ENCODE peak calls at places on chromosome 7, in ten cellular contexts. One of them, this sample, is unnamed.

GRCh38 chr7:2151235-2151634 is 81.5 kb downstream of the MAD1L1 start:
- DNase-seq in nephron progenitor cell: no peak
- DNase-seq in activated CD4-positive, alpha-beta T cell treated with anti-CD3 and anti-CD28 coated beads for 48 hours: no peak
- DNase-seq in cardiac muscle cell: no peak
- DNase-seq in activated T-helper 1 cell treated with anti-CD3 and anti-CD28 coated beads, Interleukin-2, amount 50 U/mL, for 16 hours: no peak
- DNase-seq in non-pigmented ciliary epithelial cell: no peak
- DNase-seq in NCI-H1092 treated with DMSO at 0.1 percent for 48 hours: peak
- DNase-seq in stimulated activated CD4-positive, alpha-beta T cell treated with anti-CD3 and anti-CD28 coated beads, Interleukin-2, amount 100 ng/mL, for 48 hours: no peak
- DNase-seq in activated effector memory CD4-positive, alpha-beta T cell treated with anti-CD3 and anti-CD28 coated beads, Interleukin-2, amount 50 U/mL, for 16 hours: no peak
- DNase-seq in NCI-H2081 treated with DMSO at 0.1 percent for 48 hours: no peak
- DNase-seq in this sample: no peak

GRCh38 chr7:2104107-2104710 is 128.5 kb downstream of the MAD1L1 start:
- DNase-seq in NCI-H2081 treated with DMSO at 0.1 percent for 48 hours: no peak
- DNase-seq in stimulated activated CD4-positive, alpha-beta T cell treated with anti-CD3 and anti-CD28 coated beads, Interleukin-2, amount 100 ng/mL, for 48 hours: peak
- DNase-seq in cardiac muscle cell: peak
- DNase-seq in nephron progenitor cell: peak
- DNase-seq in activated T-helper 1 cell treated with anti-CD3 and anti-CD28 coated beads, Interleukin-2, amount 50 U/mL, for 16 hours: peak
- DNase-seq in activated effector memory CD4-positive, alpha-beta T cell treated with anti-CD3 and anti-CD28 coated beads, Interleukin-2, amount 50 U/mL, for 16 hours: peak
- DNase-seq in activated CD4-positive, alpha-beta T cell treated with anti-CD3 and anti-CD28 coated beads for 48 hours: peak
- DNase-seq in non-pigmented ciliary epithelial cell: no peak
- DNase-seq in NCI-H1092 treated with DMSO at 0.1 percent for 48 hours: no peak
- DNase-seq in this sample: peak

GRCh38 chr7:157558875-157559595 is 222.2 kb downstream of the DNAJB6 start:
- DNase-seq in activated CD4-positive, alpha-beta T cell treated with anti-CD3 and anti-CD28 coated beads for 48 hours: no peak
- DNase-seq in cardiac muscle cell: no peak
- DNase-seq in nephron progenitor cell: no peak
- DNase-seq in activated effector memory CD4-positive, alpha-beta T cell treated with anti-CD3 and anti-CD28 coated beads, Interleukin-2, amount 50 U/mL, for 16 hours: peak
- DNase-seq in activated T-helper 1 cell treated with anti-CD3 and anti-CD28 coated beads, Interleukin-2, amount 50 U/mL, for 16 hours: no peak
- DNase-seq in stimulated activated CD4-positive, alpha-beta T cell treated with anti-CD3 and anti-CD28 coated beads, Interleukin-2, amount 100 ng/mL, for 48 hours: no peak
- DNase-seq in NCI-H2081 treated with DMSO at 0.1 percent for 48 hours: no peak
- DNase-seq in NCI-H1092 treated with DMSO at 0.1 percent for 48 hours: no peak
- DNase-seq in non-pigmented ciliary epithelial cell: no peak
- DNase-seq in this sample: no peak

GRCh38 chr7:105224884-105225651 is 163.7 kb downstream of the SRPK2 start:
- DNase-seq in cardiac muscle cell: no peak
- DNase-seq in non-pigmented ciliary epithelial cell: peak
- DNase-seq in activated CD4-positive, alpha-beta T cell treated with anti-CD3 and anti-CD28 coated beads for 48 hours: no peak
- DNase-seq in activated effector memory CD4-positive, alpha-beta T cell treated with anti-CD3 and anti-CD28 coated beads, Interleukin-2, amount 50 U/mL, for 16 hours: no peak
- DNase-seq in activated T-helper 1 cell treated with anti-CD3 and anti-CD28 coated beads, Interleukin-2, amount 50 U/mL, for 16 hours: no peak
- DNase-seq in NCI-H2081 treated with DMSO at 0.1 percent for 48 hours: no peak
- DNase-seq in nephron progenitor cell: no peak
- DNase-seq in NCI-H1092 treated with DMSO at 0.1 percent for 48 hours: no peak
- DNase-seq in stimulated activated CD4-positive, alpha-beta T cell treated with anti-CD3 and anti-CD28 coated beads, Interleukin-2, amount 100 ng/mL, for 48 hours: no peak
- DNase-seq in this sample: peak

GRCh38 chr7:151773795-151774194 is 103.1 kb downstream of the PRKAG2 start:
- DNase-seq in non-pigmented ciliary epithelial cell: no peak
- DNase-seq in activated CD4-positive, alpha-beta T cell treated with anti-CD3 and anti-CD28 coated beads for 48 hours: no peak
- DNase-seq in NCI-H1092 treated with DMSO at 0.1 percent for 48 hours: peak
- DNase-seq in activated effector memory CD4-positive, alpha-beta T cell treated with anti-CD3 and anti-CD28 coated beads, Interleukin-2, amount 50 U/mL, for 16 hours: no peak
- DNase-seq in stimulated activated CD4-positive, alpha-beta T cell treated with anti-CD3 and anti-CD28 coated beads, Interleukin-2, amount 100 ng/mL, for 48 hours: no peak
- DNase-seq in nephron progenitor cell: no peak
- DNase-seq in NCI-H2081 treated with DMSO at 0.1 percent for 48 hours: peak
- DNase-seq in cardiac muscle cell: no peak
- DNase-seq in activated T-helper 1 cell treated with anti-CD3 and anti-CD28 coated beads, Interleukin-2, amount 50 U/mL, for 16 hours: no peak
- DNase-seq in this sample: no peak

GRCh38 chr7:117217636-117218035 is 105.2 kb downstream of the WNT2 start:
- DNase-seq in cardiac muscle cell: no peak
- DNase-seq in stimulated activated CD4-positive, alpha-beta T cell treated with anti-CD3 and anti-CD28 coated beads, Interleukin-2, amount 100 ng/mL, for 48 hours: no peak
- DNase-seq in non-pigmented ciliary epithelial cell: peak
- DNase-seq in NCI-H1092 treated with DMSO at 0.1 percent for 48 hours: no peak
- DNase-seq in activated T-helper 1 cell treated with anti-CD3 and anti-CD28 coated beads, Interleukin-2, amount 50 U/mL, for 16 hours: no peak
- DNase-seq in activated effector memory CD4-positive, alpha-beta T cell treated with anti-CD3 and anti-CD28 coated beads, Interleukin-2, amount 50 U/mL, for 16 hours: no peak
- DNase-seq in NCI-H2081 treated with DMSO at 0.1 percent for 48 hours: no peak
- DNase-seq in nephron progenitor cell: no peak
- DNase-seq in activated CD4-positive, alpha-beta T cell treated with anti-CD3 and anti-CD28 coated beads for 48 hours: no peak
- DNase-seq in this sample: no peak

GRCh38 chr7:1225462-1226154 is 7.1 kb upstream of the UNCX start:
- DNase-seq in nephron progenitor cell: peak
- DNase-seq in non-pigmented ciliary epithelial cell: no peak
- DNase-seq in cardiac muscle cell: peak
- DNase-seq in NCI-H1092 treated with DMSO at 0.1 percent for 48 hours: no peak
- DNase-seq in NCI-H2081 treated with DMSO at 0.1 percent for 48 hours: no peak
- DNase-seq in activated effector memory CD4-positive, alpha-beta T cell treated with anti-CD3 and anti-CD28 coated beads, Interleukin-2, amount 50 U/mL, for 16 hours: peak
- DNase-seq in activated T-helper 1 cell treated with anti-CD3 and anti-CD28 coated beads, Interleukin-2, amount 50 U/mL, for 16 hours: peak
- DNase-seq in stimulated activated CD4-positive, alpha-beta T cell treated with anti-CD3 and anti-CD28 coated beads, Interleukin-2, amount 100 ng/mL, for 48 hours: peak
- DNase-seq in activated CD4-positive, alpha-beta T cell treated with anti-CD3 and anti-CD28 coated beads for 48 hours: peak
- DNase-seq in this sample: no peak

GRCh38 chr7:141701489-141702046 is 398 bp downstream of the DENND11 start:
- DNase-seq in non-pigmented ciliary epithelial cell: no peak
- DNase-seq in NCI-H2081 treated with DMSO at 0.1 percent for 48 hours: no peak
- DNase-seq in activated T-helper 1 cell treated with anti-CD3 and anti-CD28 coated beads, Interleukin-2, amount 50 U/mL, for 16 hours: peak
- DNase-seq in activated effector memory CD4-positive, alpha-beta T cell treated with anti-CD3 and anti-CD28 coated beads, Interleukin-2, amount 50 U/mL, for 16 hours: peak
- DNase-seq in stimulated activated CD4-positive, alpha-beta T cell treated with anti-CD3 and anti-CD28 coated beads, Interleukin-2, amount 100 ng/mL, for 48 hours: peak
- DNase-seq in NCI-H1092 treated with DMSO at 0.1 percent for 48 hours: peak
- DNase-seq in nephron progenitor cell: peak
- DNase-seq in cardiac muscle cell: peak
- DNase-seq in activated CD4-positive, alpha-beta T cell treated with anti-CD3 and anti-CD28 coated beads for 48 hours: peak
- DNase-seq in this sample: peak

GRCh38 chr7:113774182-113774807 is 144.5 kb downstream of the PPP1R3A start:
- DNase-seq in stimulated activated CD4-positive, alpha-beta T cell treated with anti-CD3 and anti-CD28 coated beads, Interleukin-2, amount 100 ng/mL, for 48 hours: no peak
- DNase-seq in cardiac muscle cell: peak
- DNase-seq in nephron progenitor cell: peak
- DNase-seq in non-pigmented ciliary epithelial cell: peak
- DNase-seq in NCI-H2081 treated with DMSO at 0.1 percent for 48 hours: peak
- DNase-seq in NCI-H1092 treated with DMSO at 0.1 percent for 48 hours: peak
- DNase-seq in activated CD4-positive, alpha-beta T cell treated with anti-CD3 and anti-CD28 coated beads for 48 hours: no peak
- DNase-seq in activated effector memory CD4-positive, alpha-beta T cell treated with anti-CD3 and anti-CD28 coated beads, Interleukin-2, amount 50 U/mL, for 16 hours: no peak
- DNase-seq in activated T-helper 1 cell treated with anti-CD3 and anti-CD28 coated beads, Interleukin-2, amount 50 U/mL, for 16 hours: no peak
- DNase-seq in this sample: no peak

GRCh38 chr7:159094030-159094740 is 50.5 kb downstream of the VIPR2 start:
- DNase-seq in stimulated activated CD4-positive, alpha-beta T cell treated with anti-CD3 and anti-CD28 coated beads, Interleukin-2, amount 100 ng/mL, for 48 hours: no peak
- DNase-seq in activated T-helper 1 cell treated with anti-CD3 and anti-CD28 coated beads, Interleukin-2, amount 50 U/mL, for 16 hours: no peak
- DNase-seq in cardiac muscle cell: no peak
- DNase-seq in nephron progenitor cell: no peak
- DNase-seq in NCI-H1092 treated with DMSO at 0.1 percent for 48 hours: no peak
- DNase-seq in activated CD4-positive, alpha-beta T cell treated with anti-CD3 and anti-CD28 coated beads for 48 hours: no peak
- DNase-seq in non-pigmented ciliary epithelial cell: no peak
- DNase-seq in activated effector memory CD4-positive, alpha-beta T cell treated with anti-CD3 and anti-CD28 coated beads, Interleukin-2, amount 50 U/mL, for 16 hours: peak
- DNase-seq in NCI-H2081 treated with DMSO at 0.1 percent for 48 hours: peak
- DNase-seq in this sample: no peak

GRCh38 chr7:23055582-23056178 is 41.8 kb upstream of the HYCC1 start:
- DNase-seq in cardiac muscle cell: peak
- DNase-seq in activated T-helper 1 cell treated with anti-CD3 and anti-CD28 coated beads, Interleukin-2, amount 50 U/mL, for 16 hours: peak
- DNase-seq in activated effector memory CD4-positive, alpha-beta T cell treated with anti-CD3 and anti-CD28 coated beads, Interleukin-2, amount 50 U/mL, for 16 hours: peak
- DNase-seq in non-pigmented ciliary epithelial cell: peak
- DNase-seq in NCI-H2081 treated with DMSO at 0.1 percent for 48 hours: peak
- DNase-seq in NCI-H1092 treated with DMSO at 0.1 percent for 48 hours: peak
- DNase-seq in stimulated activated CD4-positive, alpha-beta T cell treated with anti-CD3 and anti-CD28 coated beads, Interleukin-2, amount 100 ng/mL, for 48 hours: peak
- DNase-seq in nephron progenitor cell: peak
- DNase-seq in activated CD4-positive, alpha-beta T cell treated with anti-CD3 and anti-CD28 coated beads for 48 hours: peak
- DNase-seq in this sample: peak

GRCh38 chr7:55622241-55622835 is 50.0 kb upstream of the VOPP1 start:
- DNase-seq in activated effector memory CD4-positive, alpha-beta T cell treated with anti-CD3 and anti-CD28 coated beads, Interleukin-2, amount 50 U/mL, for 16 hours: no peak
- DNase-seq in cardiac muscle cell: no peak
- DNase-seq in activated T-helper 1 cell treated with anti-CD3 and anti-CD28 coated beads, Interleukin-2, amount 50 U/mL, for 16 hours: no peak
- DNase-seq in NCI-H2081 treated with DMSO at 0.1 percent for 48 hours: no peak
- DNase-seq in activated CD4-positive, alpha-beta T cell treated with anti-CD3 and anti-CD28 coated beads for 48 hours: no peak
- DNase-seq in non-pigmented ciliary epithelial cell: no peak
- DNase-seq in nephron progenitor cell: no peak
- DNase-seq in NCI-H1092 treated with DMSO at 0.1 percent for 48 hours: no peak
- DNase-seq in stimulated activated CD4-positive, alpha-beta T cell treated with anti-CD3 and anti-CD28 coated beads, Interleukin-2, amount 100 ng/mL, for 48 hours: no peak
- DNase-seq in this sample: no peak

GRCh38 chr7:139246905-139247304 is 15.9 kb downstream of the UBN2 start:
- DNase-seq in activated effector memory CD4-positive, alpha-beta T cell treated with anti-CD3 and anti-CD28 coated beads, Interleukin-2, amount 50 U/mL, for 16 hours: no peak
- DNase-seq in nephron progenitor cell: no peak
- DNase-seq in activated CD4-positive, alpha-beta T cell treated with anti-CD3 and anti-CD28 coated beads for 48 hours: no peak
- DNase-seq in NCI-H2081 treated with DMSO at 0.1 percent for 48 hours: no peak
- DNase-seq in non-pigmented ciliary epithelial cell: peak
- DNase-seq in stimulated activated CD4-positive, alpha-beta T cell treated with anti-CD3 and anti-CD28 coated beads, Interleukin-2, amount 100 ng/mL, for 48 hours: no peak
- DNase-seq in NCI-H1092 treated with DMSO at 0.1 percent for 48 hours: no peak
- DNase-seq in activated T-helper 1 cell treated with anti-CD3 and anti-CD28 coated beads, Interleukin-2, amount 50 U/mL, for 16 hours: no peak
- DNase-seq in cardiac muscle cell: no peak
- DNase-seq in this sample: no peak

GRCh38 chr7:30212720-30213119 is 71.7 kb upstream of the ZNRF2 start:
- DNase-seq in non-pigmented ciliary epithelial cell: no peak
- DNase-seq in NCI-H1092 treated with DMSO at 0.1 percent for 48 hours: no peak
- DNase-seq in activated T-helper 1 cell treated with anti-CD3 and anti-CD28 coated beads, Interleukin-2, amount 50 U/mL, for 16 hours: no peak
- DNase-seq in cardiac muscle cell: peak
- DNase-seq in nephron progenitor cell: no peak
- DNase-seq in NCI-H2081 treated with DMSO at 0.1 percent for 48 hours: no peak
- DNase-seq in stimulated activated CD4-positive, alpha-beta T cell treated with anti-CD3 and anti-CD28 coated beads, Interleukin-2, amount 100 ng/mL, for 48 hours: no peak
- DNase-seq in activated CD4-positive, alpha-beta T cell treated with anti-CD3 and anti-CD28 coated beads for 48 hours: no peak
- DNase-seq in activated effector memory CD4-positive, alpha-beta T cell treated with anti-CD3 and anti-CD28 coated beads, Interleukin-2, amount 50 U/mL, for 16 hours: no peak
- DNase-seq in this sample: no peak